ENCODE peak calls at places on chromosome 18, in five cellular contexts. N is GM19239, V is fibroblast of the aortic adventitia, T is KBM-7, U is anterior cingulate cortex. H is an unnamed sample.
A peak's percentile ranks its signal among the peaks of the same experiment; 100 is the strongest.

GRCh38 chr18:75226301-75226955 is 15.8 kb downstream of the TSHZ1 start:
- DNase-seq in N (no peak), V (no peak), U (no peak), T (no peak), H (no peak)

GRCh38 chr18:46211816-46212215 is 107.6 kb downstream of the HAUS1 start:
- DNase-seq in N (no peak), U (no peak), T (peak; percentile 23), V (peak; percentile 46), H (peak; percentile 34)

GRCh38 chr18:3513481-3513880 is 63.5 kb downstream of the TGIF1 start:
- DNase-seq in U (no peak), V (no peak), T (no peak), N (no peak), H (no peak)

GRCh38 chr18:22433960-22434359 is 16.2 kb upstream of the CTAGE1 start:
- DNase-seq in U (no peak), V (peak; percentile 55), N (no peak), T (no peak), H (no peak)

GRCh38 chr18:54388203-54389142 is 30.8 kb downstream of the C18orf54 start:
- DNase-seq in N (peak; percentile 28), U (no peak), V (peak; percentile 73), T (peak; percentile 92), H (peak; percentile 93)

GRCh38 chr18:23721711-23722479 is 32.6 kb downstream of the LAMA3 start:
- DNase-seq in U (no peak), V (peak; percentile 57), T (no peak), N (no peak), H (peak; percentile 38)

GRCh38 chr18:40063488-40063887 is 1891.5 kb upstream of the PIK3C3 start:
- DNase-seq in T (no peak), N (no peak), U (no peak), V (no peak), H (no peak)

GRCh38 chr18:57649536-57650495 is 28.2 kb upstream of the NARS1 start:
- DNase-seq in U (no peak), T (no peak), V (peak; percentile 93), N (peak; percentile 56), H (peak; percentile 43)

GRCh38 chr18:41140506-41140905 is 814.5 kb upstream of the PIK3C3 start:
- DNase-seq in U (no peak), T (no peak), V (no peak), N (no peak), H (no peak)

GRCh38 chr18:21693322-21693721 is 11.3 kb downstream of the ABHD3 start:
- DNase-seq in N (no peak), V (no peak), U (no peak), T (no peak), H (no peak)